ENCODE peak calls at places on chromosomes 6 and 20, in four cellular contexts. L, N, Z and I are unnamed samples.

GRCh38 chr6:25302677-25303128 is 23.5 kb downstream of the CARMIL1 start:
- DNase-seq in L (no peak), N (no peak), Z (no peak), I (no peak)

GRCh38 chr6:119328866-119329806 is 20.4 kb downstream of the MAN1A1 start:
- DNase-seq in L (no peak), N (no peak), Z (no peak), I (no peak)

GRCh38 chr20:15475483-15475882 is 1097.8 kb downstream of the KIF16B start:
- DNase-seq in N (no peak), Z (no peak), L (peak), I (peak)

GRCh38 chr6:168601101-168601500 is 160.1 kb downstream of the SMOC2 start:
- DNase-seq in L (no peak), N (peak), Z (no peak), I (no peak)

GRCh38 chr6:132236744-132237143 is 164.5 kb downstream of the MOXD1 start:
- DNase-seq in L (no peak), Z (no peak), N (no peak), I (no peak)

GRCh38 chr6:160013987-160014868 is 45.3 kb downstream of the IGF2R start:
- DNase-seq in Z (peak), L (no peak), N (no peak), I (no peak)

GRCh38 chr6:17093692-17094091 is 8.2 kb upstream of the STMND1 start:
- DNase-seq in Z (no peak), N (no peak), L (no peak), I (no peak)

GRCh38 chr20:46962452-46963195 is 68.0 kb downstream of the EYA2 start:
- DNase-seq in Z (no peak), L (no peak), N (no peak), I (no peak)

GRCh38 chr6:50381106-50381415 is 331.3 kb upstream of the DEFB112 start:
- DNase-seq in N (no peak), L (no peak), Z (no peak), I (no peak)

GRCh38 chr6:33384581-33385020 is 7.0 kb upstream of the KIFC1 start:
- DNase-seq in L (no peak), N (no peak), Z (no peak), I (no peak)

GRCh38 chr6:30656513-30656912 is 9.6 kb downstream of the C6orf136 start:
- DNase-seq in L (no peak), N (no peak), Z (no peak), I (no peak)

GRCh38 chr20:10524034-10524476 is 89.0 kb downstream of the SLX4IP start:
- DNase-seq in L (no peak), Z (no peak), N (peak), I (no peak)

GRCh38 chr6:43966374-43966658 is 160.9 kb downstream of the MRPL14 start:
- DNase-seq in L (no peak), N (no peak), Z (no peak), I (no peak)

GRCh38 chr20:32036716-32037355 is 15.2 kb upstream of the HCK start:
- DNase-seq in L (no peak), Z (no peak), N (no peak), I (no peak)
- TF ChIP-seq EP300 in L (no peak), Z (no peak), N (no peak), I (no peak)

DNA sequence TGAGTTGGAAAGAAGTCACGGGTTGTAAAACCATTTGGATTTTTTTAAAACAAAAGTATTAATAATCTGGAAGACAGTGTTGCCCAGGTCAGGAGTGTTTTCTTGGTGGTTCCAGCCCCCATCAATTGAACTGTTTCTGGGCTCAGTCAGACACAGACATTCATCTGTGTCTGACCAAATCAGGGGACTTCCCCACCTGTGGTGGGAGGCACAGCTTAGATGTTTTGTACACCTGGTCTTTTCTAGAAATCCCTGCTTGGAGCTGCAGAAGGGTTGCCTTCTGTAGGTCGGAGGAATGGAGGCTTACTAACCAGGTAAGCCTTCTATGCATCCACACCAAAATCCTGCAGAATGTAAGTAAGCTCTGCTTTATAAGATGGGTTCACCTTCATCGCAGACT is 63.6 kb downstream of the CDS2 start:
- DNase-seq in N (no peak), Z (no peak), L (no peak), I (no peak)
- TF ChIP-seq EP300 in N (no peak), Z (no peak), L (no peak), I (no peak)

GRCh38 chr6:106060167-106060566 is 26.0 kb upstream of the PRDM1 start:
- DNase-seq in N (no peak), L (no peak), Z (no peak), I (no peak)

GRCh38 chr6:106055442-106055975 is 30.6 kb upstream of the PRDM1 start:
- DNase-seq in L (no peak), N (no peak), Z (no peak), I (no peak)

GRCh38 chr6:106059331-106059730 is 26.8 kb upstream of the PRDM1 start:
- DNase-seq in N (no peak), Z (no peak), L (no peak), I (no peak)

GRCh38 chr6:106056060-106056737 is 29.9 kb upstream of the PRDM1 start:
- DNase-seq in N (no peak), L (no peak), Z (no peak), I (no peak)

GRCh38 chr6:106056738-106057390 is 29.3 kb upstream of the PRDM1 start:
- DNase-seq in N (no peak), Z (no peak), L (peak), I (no peak)
- TF ChIP-seq EP300 in N (no peak), Z (no peak), L (no peak), I (no peak)

GRCh38 chr6:130202782-130203181 is 20.0 kb downstream of the SAMD3 start:
- DNase-seq in L (no peak), Z (no peak), N (no peak), I (no peak)
- TF ChIP-seq EP300 in L (no peak), Z (no peak), N (no peak), I (no peak)

GRCh38 chr6:154352898-154353585 is 3.6 kb downstream of the IPCEF1 start:
- DNase-seq in L (no peak), Z (no peak), N (no peak), I (no peak)
- TF ChIP-seq EP300 in L (no peak), Z (no peak), N (no peak), I (no peak)

GRCh38 chr6:14094721-14095120 is 22.9 kb upstream of the CD83 start:
- DNase-seq in Z (no peak), L (no peak), N (no peak), I (no peak)
- TF ChIP-seq EP300 in Z (no peak), L (no peak), N (no peak), I (no peak)

DNA sequence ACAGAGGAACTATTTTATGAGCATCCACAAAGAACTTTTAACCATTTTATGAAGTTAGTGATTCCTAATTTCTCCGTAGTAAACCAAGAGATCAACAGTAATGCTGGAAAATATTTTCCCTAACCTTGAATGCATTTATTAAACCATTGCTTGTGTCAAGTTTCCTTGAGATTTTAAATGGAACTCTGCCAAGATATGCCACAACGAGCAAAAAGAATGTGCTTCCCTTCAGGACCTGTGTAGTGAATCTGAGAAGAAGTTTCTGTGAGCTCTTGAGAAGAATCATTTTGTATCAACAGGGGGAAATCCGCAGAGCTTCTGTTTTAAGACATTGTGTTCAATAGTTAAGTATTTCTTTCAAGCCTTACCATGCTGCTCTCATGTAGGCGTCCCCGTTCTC is 439.7 kb downstream of the BMP2 start:
- DNase-seq in N (no peak), L (no peak), Z (no peak), I (no peak)
- TF ChIP-seq EP300 in N (no peak), L (no peak), Z (no peak), I (no peak)

GRCh38 chr6:14210663-14211595 is 93.4 kb downstream of the CD83 start:
- DNase-seq in L (peak), N (peak), Z (peak), I (peak)
- TF ChIP-seq EP300 in L (no peak), N (no peak), Z (peak), I (no peak)